ENCODE peak calls at places on chromosomes 16 and 17, in five cellular contexts. A, B, O, I and Y are unnamed samples.

GRCh38 chr16:53266156-53266555 is 168.1 kb upstream of the RBL2 start:
- DNase-seq in B (no peak), A (no peak), O (no peak), I (no peak), Y (no peak)

GRCh38 chr17:59893617-59894100 is 738 bp downstream of the RPS6KB1 start:
- DNase-seq in O (no peak), A (peak), B (no peak), I (peak), Y (peak)

GRCh38 chr16:4408323-4408690 is 8.1 kb downstream of the CORO7 start:
- DNase-seq in I (no peak), O (no peak), A (no peak), B (no peak), Y (peak)

GRCh38 chr17:48439875-48440505 is 10.0 kb upstream of the SKAP1 start:
- DNase-seq in A (no peak), B (peak), I (no peak), O (no peak), Y (no peak)

GRCh38 chr17:17413821-17414220 is 63.0 kb upstream of the MED9 start:
- DNase-seq in O (no peak), I (no peak), B (no peak), A (no peak), Y (no peak)

GRCh38 chr17:73968680-73969079 is 234.8 kb upstream of the RPL38 start:
- DNase-seq in A (no peak), I (no peak), B (no peak), O (no peak), Y (no peak)

GRCh38 chr16:67370686-67371085 is 22.6 kb downstream of the TPPP3 start:
- DNase-seq in O (no peak), I (no peak), B (no peak), A (no peak), Y (no peak)

GRCh38 chr17:8022358-8023038 is 16.4 kb upstream of the ALOX15B start:
- DNase-seq in I (no peak), O (no peak), A (no peak), B (no peak), Y (no peak)

GRCh38 chr17:61806941-61807340 is 56.4 kb downstream of the BRIP1 start:
- DNase-seq in A (no peak), O (no peak), I (no peak), B (no peak), Y (no peak)

GRCh38 chr17:9905902-9906301 is 831 bp upstream of the RCVRN start:
- DNase-seq in I (peak), A (peak), O (no peak), B (peak), Y (no peak)

GRCh38 chr16:73052441-73053030 is 4.6 kb upstream of the ZFHX3 start:
- DNase-seq in I (no peak), O (no peak), A (no peak), B (no peak), Y (peak)

GRCh38 chr17:1455291-1455747 is 713 bp downstream of the CRK start:
- DNase-seq in A (peak), O (no peak), I (peak), B (peak), Y (peak)

GRCh38 chr17:41579484-41580243 is 7.0 kb downstream of the KRT14 start:
- DNase-seq in O (peak), B (peak), A (peak), I (peak), Y (peak)

GRCh38 chr16:50153648-50154368 is 702 bp downstream of the TENT4B start:
- DNase-seq in B (peak), I (no peak), O (no peak), A (no peak), Y (peak)

GRCh38 chr17:13030459-13031305 is 12.9 kb upstream of the ELAC2 start:
- DNase-seq in B (peak), O (no peak), A (peak), I (peak), Y (peak)

GRCh38 chr17:18951941-18952842 is at the start of gene SLC5A10:
- DNase-seq in I (peak), B (no peak), A (peak), O (no peak), Y (no peak)

GRCh38 chr17:45296833-45297124 is 20.0 kb downstream of the MAP3K14 start:
- DNase-seq in B (no peak), O (no peak), A (no peak), I (no peak), Y (no peak)

GRCh38 chr16:85720319-85720637 is 30.6 kb downstream of the C16orf74 start:
- DNase-seq in B (no peak), A (no peak), I (peak), O (no peak), Y (no peak)

GRCh38 chr17:66777689-66778225 is 57.2 kb upstream of the CACNG5 start:
- DNase-seq in A (no peak), O (no peak), I (no peak), B (no peak), Y (no peak)

GRCh38 chr17:26963163-26963503 is 330.8 kb upstream of the WSB1 start:
- DNase-seq in B (no peak), O (no peak), I (no peak), A (no peak), Y (no peak)

GRCh38 chr16:10681310-10682308 is 13.1 kb downstream of the TEKT5 start:
- DNase-seq in I (no peak), B (no peak), A (no peak), O (no peak), Y (no peak)

GRCh38 chr17:47884427-47884740 is 11.7 kb upstream of the SP2 start:
- DNase-seq in I (no peak), O (no peak), B (no peak), A (no peak), Y (no peak)

GRCh38 chr16:12319464-12320030 is 343.0 kb downstream of the SNX29 start:
- DNase-seq in B (no peak), A (no peak), O (no peak), I (no peak), Y (no peak)

GRCh38 chr17:67546578-67547527 is 169.8 kb downstream of the PITPNC1 start:
- DNase-seq in O (no peak), I (no peak), B (no peak), A (peak), Y (peak)

GRCh38 chr16:7025616-7026190 is 306.9 kb upstream of the RBFOX1 start:
- DNase-seq in B (peak), O (no peak), I (peak), A (peak), Y (no peak)
- TF ChIP-seq MYC in B (no peak), O (no peak), I (no peak), A (no peak), Y (no peak)

GRCh38 chr17:49575524-49576120 is at the start of gene NXPH3:
- DNase-seq in A (peak), B (peak), I (peak), O (no peak), Y (peak)
- TF ChIP-seq MAX in A (peak), B (peak), I (no peak), O (no peak), Y (no peak)

GRCh38 chr17:43780135-43780534 is at the start of gene CFAP97D1:
- DNase-seq in B (no peak), O (no peak), I (no peak), A (no peak), Y (no peak)

GRCh38 chr17:43784628-43785101 is 4.4 kb downstream of the CFAP97D1 start:
- DNase-seq in A (no peak), O (no peak), B (no peak), I (peak), Y (no peak)

GRCh38 chr17:43787728-43788127 is 7.5 kb downstream of the CFAP97D1 start:
- DNase-seq in A (no peak), I (no peak), B (no peak), O (no peak), Y (no peak)

GRCh38 chr17:43782903-43783462 is 2.7 kb downstream of the CFAP97D1 start:
- DNase-seq in A (no peak), B (no peak), O (no peak), I (no peak), Y (no peak)

GRCh38 chr17:43784068-43784467 is 3.8 kb downstream of the CFAP97D1 start:
- DNase-seq in A (no peak), I (no peak), O (no peak), B (no peak), Y (no peak)
- H3K4me2 ChIP-seq in A (no peak), I (no peak), O (no peak), B (no peak), Y (peak)

DNA sequence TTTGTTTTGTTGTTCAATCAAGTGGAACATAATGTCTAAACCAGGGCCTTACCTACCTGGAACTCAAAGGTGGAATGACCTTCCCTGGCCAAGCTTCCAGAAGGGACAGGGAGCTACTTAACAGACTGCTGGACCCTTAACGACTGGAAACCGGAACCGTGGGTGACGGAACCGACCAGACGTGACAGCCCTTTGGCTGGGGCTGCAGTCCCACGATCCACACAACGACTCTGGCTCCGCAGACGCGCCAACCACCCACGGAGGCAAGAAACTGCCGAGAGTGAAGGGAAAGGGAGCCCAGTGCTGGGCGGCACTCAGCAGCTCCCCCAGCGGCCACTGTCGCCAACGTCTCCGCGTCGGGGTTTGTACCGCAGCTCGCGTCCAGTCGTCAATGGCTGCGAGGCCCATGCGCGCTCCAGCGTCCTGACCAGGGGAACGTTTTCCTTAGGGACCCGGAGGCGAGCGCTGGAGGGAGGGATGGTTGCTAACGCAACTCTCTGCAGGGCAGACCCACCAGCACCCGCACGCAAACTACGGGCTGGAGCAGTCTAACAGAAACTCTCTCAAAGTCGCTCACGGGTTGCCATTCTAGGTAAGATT is 5.5 kb upstream of the KIF22 start:
- DNase-seq in O (no peak), I (no peak), A (peak), B (peak), Y (peak)
- TF ChIP-seq MYC in O (no peak), I (peak), A (no peak), B (no peak), Y (no peak)

GRCh38 chr17:29400818-29401217 is 10.7 kb downstream of the TAOK1 start:
- DNase-seq in B (no peak), O (no peak), I (no peak), A (no peak), Y (no peak)
- TF ChIP-seq MAX in B (no peak), O (no peak), I (no peak), A (no peak), Y (no peak)

GRCh38 chr16:57527610-57528360 is 8.6 kb downstream of the CCDC102A start:
- DNase-seq in O (no peak), I (no peak), B (no peak), A (no peak), Y (no peak)
- H3K4me2 ChIP-seq in O (no peak), I (no peak), B (no peak), A (no peak), Y (no peak)